ENCODE peak calls at places on chromosomes 1 and 21, in nine cellular contexts. L is LoVo; G is EH; E is mesenteric fat pad; B is activated CD8-positive, alpha-beta memory T cell treated with anti-CD3 and anti-CD28 coated beads for 48 hours; Y is dorsolateral prefrontal cortex; I is stimulated activated CD4-positive, alpha-beta T cell treated with anti-CD3 and anti-CD28 coated beads, Interleukin-12 subunit alpha, Interleukin-12 subunit beta, amount 100 ng/mL, for 4 hours; Z is Peyer's patch; H is GM20000. P is an unnamed sample.

GRCh38 chr1:233613252-233614172 is at the start of gene KCNK1:
- DNase-seq in Z (peak; percentile 86), Y (peak; percentile 70), L (peak; percentile 86), E (no peak), G (peak; percentile 77), H (peak; percentile 60), I (peak; percentile 5), B (no peak), P (no peak)

GRCh38 chr1:16226495-16227179 is 10.3 kb downstream of the CPLANE2 start:
- DNase-seq in Y (no peak), Z (peak; percentile 75), L (no peak), B (no peak), H (no peak), I (no peak), G (no peak), E (no peak), P (no peak)

GRCh38 chr1:108512239-108513071 is 47.4 kb upstream of the EEIG2 start:
- DNase-seq in Z (no peak), B (no peak), E (no peak), Y (no peak), H (no peak), G (peak; percentile 51), L (peak; percentile 51), I (no peak), P (peak; percentile 58)

GRCh38 chr1:84370831-84371394 is 27.4 kb upstream of the DNASE2B start:
- DNase-seq in I (no peak), E (no peak), H (no peak), B (no peak), Z (no peak), G (peak; percentile 91), L (no peak), Y (no peak), P (no peak)

GRCh38 chr1:182720465-182720864 is 36.1 kb upstream of the RGS8 start:
- DNase-seq in L (no peak), B (no peak), G (peak; percentile 30), H (no peak), Y (no peak), I (no peak), E (no peak), Z (no peak), P (no peak)

GRCh38 chr1:113859478-113860175 is 11.9 kb downstream of the PTPN22 start:
- DNase-seq in I (no peak), Z (no peak), B (no peak), H (peak; percentile 45), L (no peak), G (no peak), E (no peak), Y (no peak), P (no peak)

GRCh38 chr1:199243423-199244061 is 604.7 kb downstream of the PTPRC start:
- DNase-seq in L (peak; percentile 46), Z (peak; percentile 47), E (no peak), Y (peak; percentile 78), I (peak; percentile 69), B (peak; percentile 50), H (peak; percentile 75), G (peak; percentile 46), P (peak; percentile 38)

GRCh38 chr1:210407207-210407886 is 78.6 kb downstream of the HHAT start:
- DNase-seq in Z (peak; percentile 81), E (no peak), L (peak; percentile 61), G (peak; percentile 67), H (peak; percentile 67), Y (peak; percentile 87), I (peak; percentile 79), B (peak; percentile 76), P (peak; percentile 87)

GRCh38 chr1:211337430-211338227 is 11.0 kb downstream of the TRAF5 start:
- DNase-seq in E (no peak), L (no peak), H (no peak), B (no peak), G (no peak), Y (no peak), Z (no peak), I (no peak), P (no peak)

GRCh38 chr1:2330511-2331199 is 60.7 kb downstream of the MORN1 start:
- DNase-seq in B (no peak), I (no peak), L (no peak), G (peak; percentile 96), E (no peak), Z (no peak), H (no peak), Y (no peak), P (peak; percentile 92)

GRCh38 chr1:56627636-56628039 is 17.5 kb upstream of the PRKAA2 start:
- DNase-seq in E (no peak), B (no peak), Z (no peak), Y (no peak), L (no peak), G (no peak), H (no peak), I (no peak), P (no peak)

GRCh38 chr1:202072211-202072610 is 50.5 kb upstream of the GPR37L1 start:
- DNase-seq in Y (no peak), G (no peak), E (no peak), L (peak; percentile 44), I (no peak), Z (peak; percentile 79), H (no peak), B (no peak), P (no peak)

GRCh38 chr1:43552813-43553212 is 22.1 kb downstream of the PTPRF start:
- DNase-seq in G (peak; percentile 76), L (no peak), Y (peak; percentile 88), B (no peak), H (no peak), E (no peak), Z (no peak), I (no peak), P (no peak)

GRCh38 chr1:60596791-60597748 is 485.3 kb upstream of the NFIA start:
- DNase-seq in H (no peak), B (no peak), Z (no peak), I (no peak), L (no peak), G (peak; percentile 29), Y (no peak), E (no peak), P (no peak)

GRCh38 chr1:62891961-62892562 is 108.1 kb downstream of the ATG4C start:
- DNase-seq in I (no peak), G (no peak), Z (no peak), H (no peak), E (no peak), L (no peak), B (no peak), Y (no peak), P (no peak)

GRCh38 chr1:222073307-222073995 is 331.6 kb upstream of the DUSP10 start:
- DNase-seq in H (no peak), Z (no peak), I (no peak), G (peak; percentile 95), Y (no peak), E (no peak), B (no peak), L (no peak), P (no peak)

GRCh38 chr1:197915217-197915616 is 2.0 kb upstream of the LHX9 start:
- DNase-seq in L (no peak), Y (no peak), B (no peak), Z (no peak), E (no peak), I (no peak), H (no peak), G (no peak), P (no peak)

GRCh38 chr1:239293350-239294111 is 92.8 kb upstream of the CHRM3 start:
- DNase-seq in G (no peak), I (no peak), H (no peak), Z (no peak), Y (no peak), B (no peak), L (peak; percentile 6), E (no peak), P (no peak)

GRCh38 chr1:41670558-41670957 is 186.1 kb upstream of the EDN2 start:
- DNase-seq in I (no peak), G (peak; percentile 87), Z (no peak), L (no peak), H (no peak), Y (no peak), E (peak; percentile 53), B (no peak), P (no peak)

GRCh38 chr21:45542242-45542666 is at the start of gene SLC19A1:
- DNase-seq in E (peak; percentile 92), I (peak; percentile 80), L (peak; percentile 76), B (no peak), G (peak; percentile 55), Y (peak; percentile 86), Z (peak; percentile 84), H (peak; percentile 99), P (peak; percentile 45)

GRCh38 chr1:235632538-235633219 is 16.9 kb downstream of the GNG4 start:
- DNase-seq in G (peak; percentile 84), B (no peak), H (peak; percentile 72), L (no peak), I (no peak), Y (no peak), Z (no peak), E (no peak), P (no peak)

GRCh38 chr1:17123196-17124045 is 4.2 kb upstream of the PADI2 start:
- DNase-seq in H (no peak), G (no peak), I (no peak), Z (no peak), Y (no peak), E (no peak), L (no peak), B (no peak), P (no peak)

GRCh38 chr1:19385869-19386591 is 73.9 kb downstream of the SLC66A1 start:
- DNase-seq in I (no peak), Z (peak; percentile 64), B (no peak), G (peak; percentile 77), E (no peak), H (no peak), L (peak; percentile 7), Y (no peak), P (no peak)

GRCh38 chr1:168610111-168610510 is 33.7 kb downstream of the XCL1 start:
- DNase-seq in I (no peak), B (no peak), G (no peak), Y (no peak), E (no peak), Z (no peak), L (no peak), H (no peak), P (no peak)

GRCh38 chr1:93728480-93729131 is 47.0 kb upstream of the BCAR3 start:
- DNase-seq in E (no peak), B (no peak), Z (no peak), G (no peak), I (no peak), L (no peak), Y (no peak), H (no peak), P (no peak)